ENCODE peak calls at places on chromosomes 4 and X, in six cellular contexts. F, G, K, M, U and E are unnamed samples.

GRCh38 chr4:181536753-181537434 is 706.3 kb upstream of the TENM3 start:
- DNase-seq in M (no peak), K (no peak), G (no peak), F (no peak), U (no peak), E (no peak)

GRCh38 chr4:73964862-73965611 is 16.8 kb downstream of the PF4 start:
- DNase-seq in F (no peak), G (no peak), U (peak; percentile 65), K (no peak), M (no peak), E (no peak)

GRCh38 chrX:12984629-12985303 is 9.9 kb downstream of the TMSB4X start:
- DNase-seq in G (peak; percentile 59), U (peak; percentile 91), K (peak; percentile 75), M (peak; percentile 54), F (peak; percentile 43), E (peak; percentile 71)

GRCh38 chr4:85964298-85964697 is 395.6 kb downstream of the MAPK10 start:
- DNase-seq in U (peak; percentile 35), F (no peak), M (no peak), K (no peak), G (no peak), E (no peak)

GRCh38 chr4:182286936-182287335 is 43.7 kb downstream of the TENM3 start:
- DNase-seq in M (no peak), U (no peak), G (no peak), K (no peak), F (no peak), E (no peak)

GRCh38 chrX:43643201-43643600 is 12.9 kb upstream of the MAOA start:
- DNase-seq in M (no peak), F (no peak), G (no peak), U (peak; percentile 2), K (no peak), E (no peak)

GRCh38 chrX:9272166-9272565 is 192.7 kb upstream of the TBL1X start:
- DNase-seq in F (no peak), M (no peak), U (peak; percentile 64), K (no peak), G (no peak), E (no peak)

GRCh38 chr4:73127839-73128448 is 58.4 kb upstream of the COX18 start:
- DNase-seq in U (peak; percentile 0), F (peak; percentile 8), M (no peak), G (peak; percentile 4), K (no peak), E (peak; percentile 3)

GRCh38 chr4:144831971-144832370 is 186.0 kb downstream of the HHIP start:
- DNase-seq in K (no peak), M (no peak), G (no peak), F (no peak), U (no peak), E (no peak)

GRCh38 chrX:123830309-123830708 is 29.5 kb upstream of the XIAP start:
- DNase-seq in U (peak; percentile 61), M (no peak), G (no peak), K (no peak), F (peak; percentile 81), E (peak; percentile 67)

GRCh38 chr4:24489870-24490269 is 94.5 kb downstream of the DHX15 start:
- DNase-seq in F (no peak), K (no peak), M (no peak), U (no peak), G (no peak), E (no peak)

GRCh38 chrX:88613338-88613737 is 133.7 kb upstream of the CPXCR1 start:
- DNase-seq in K (no peak), M (no peak), G (no peak), U (no peak), F (no peak), E (peak; percentile 13)

GRCh38 chr4:168917150-168917779 is 92.8 kb downstream of the CBR4 start:
- DNase-seq in K (no peak), M (peak; percentile 11), G (peak; percentile 37), F (peak; percentile 25), U (peak; percentile 51), E (peak; percentile 40)

GRCh38 chrX:150326843-150327242 is 36.3 kb upstream of the MAMLD1 start:
- DNase-seq in K (no peak), G (no peak), F (no peak), U (no peak), M (no peak), E (no peak)

GRCh38 chr4:132614682-132615081 is 534.4 kb upstream of the PCDH10 start:
- DNase-seq in G (no peak), M (no peak), U (no peak), K (no peak), F (no peak), E (no peak)

GRCh38 chr4:5746829-5747745 is 36.1 kb downstream of the EVC start:
- DNase-seq in U (peak; percentile 78), M (no peak), F (no peak), K (no peak), G (no peak), E (no peak)

GRCh38 chr4:179097741-179098140 is 1655.5 kb upstream of the AGA start:
- DNase-seq in G (peak; percentile 1), U (peak; percentile 2), K (no peak), F (no peak), M (no peak), E (no peak)

GRCh38 chr4:48093949-48094550 is 40.0 kb downstream of the TXK start:
- DNase-seq in M (no peak), K (peak; percentile 72), G (peak; percentile 60), U (peak; percentile 81), F (peak; percentile 14), E (peak; percentile 80)

GRCh38 chr4:65604515-65604914 is 65.8 kb downstream of the EPHA5 start:
- DNase-seq in G (no peak), U (no peak), F (no peak), K (no peak), M (no peak), E (no peak)

GRCh38 chr4:1767058-1767769 is 25.9 kb upstream of the FGFR3 start:
- DNase-seq in M (no peak), G (no peak), F (no peak), K (no peak), U (no peak), E (no peak)